ENCODE peak calls at places on chromosome 2, in ten cellular contexts. One of them, this sample, is unnamed.

GRCh38 chr2:1739961-1740713 is 4.2 kb downstream of the PXDN start:
- DNase-seq in lower lobe of right lung: peak
- DNase-seq in right cardiac atrium: peak
- DNase-seq in H7: peak
- DNase-seq in hepatocyte: no peak
- DNase-seq in heart right ventricle: no peak
- DNase-seq in transverse colon: no peak
- DNase-seq in HFF-Myc: no peak
- DNase-seq in fibroblast of lung: no peak
- DNase-seq in epithelial cell of proximal tubule: no peak
- DNase-seq in this sample: no peak

GRCh38 chr2:42792087-42792582 is 248 bp downstream of the HAAO start:
- DNase-seq in hepatocyte: no peak
- DNase-seq in epithelial cell of proximal tubule: no peak
- DNase-seq in H7: no peak
- DNase-seq in right cardiac atrium: no peak
- DNase-seq in fibroblast of lung: no peak
- DNase-seq in heart right ventricle: no peak
- DNase-seq in HFF-Myc: no peak
- DNase-seq in lower lobe of right lung: no peak
- DNase-seq in transverse colon: no peak
- DNase-seq in this sample: no peak

GRCh38 chr2:27133195-27133875 is 1.1 kb downstream of the PREB start:
- DNase-seq in hepatocyte: no peak
- DNase-seq in transverse colon: no peak
- DNase-seq in H7: peak
- DNase-seq in right cardiac atrium: peak
- DNase-seq in fibroblast of lung: no peak
- DNase-seq in lower lobe of right lung: no peak
- DNase-seq in heart right ventricle: no peak
- DNase-seq in epithelial cell of proximal tubule: no peak
- DNase-seq in HFF-Myc: no peak
- DNase-seq in this sample: no peak

GRCh38 chr2:71791501-71792135 is 338.3 kb downstream of the DYSF start:
- DNase-seq in right cardiac atrium: no peak
- DNase-seq in heart right ventricle: no peak
- DNase-seq in lower lobe of right lung: no peak
- DNase-seq in epithelial cell of proximal tubule: no peak
- DNase-seq in transverse colon: no peak
- DNase-seq in H7: no peak
- DNase-seq in fibroblast of lung: no peak
- DNase-seq in hepatocyte: no peak
- DNase-seq in HFF-Myc: no peak
- DNase-seq in this sample: no peak

GRCh38 chr2:100782376-100782878 is 37.5 kb upstream of the NPAS2 start:
- DNase-seq in hepatocyte: no peak
- DNase-seq in fibroblast of lung: no peak
- DNase-seq in HFF-Myc: no peak
- DNase-seq in transverse colon: no peak
- DNase-seq in H7: peak
- DNase-seq in right cardiac atrium: no peak
- DNase-seq in lower lobe of right lung: no peak
- DNase-seq in heart right ventricle: no peak
- DNase-seq in epithelial cell of proximal tubule: no peak
- DNase-seq in this sample: no peak

GRCh38 chr2:42775186-42775585 is 11.3 kb upstream of the OXER1 start:
- DNase-seq in transverse colon: no peak
- DNase-seq in hepatocyte: no peak
- DNase-seq in HFF-Myc: no peak
- DNase-seq in lower lobe of right lung: no peak
- DNase-seq in epithelial cell of proximal tubule: no peak
- DNase-seq in heart right ventricle: no peak
- DNase-seq in right cardiac atrium: no peak
- DNase-seq in fibroblast of lung: no peak
- DNase-seq in H7: no peak
- DNase-seq in this sample: no peak

GRCh38 chr2:215365184-215365658 is 53.4 kb downstream of the ATIC start:
- DNase-seq in hepatocyte: no peak
- DNase-seq in transverse colon: no peak
- DNase-seq in heart right ventricle: no peak
- DNase-seq in lower lobe of right lung: no peak
- DNase-seq in right cardiac atrium: no peak
- DNase-seq in epithelial cell of proximal tubule: no peak
- DNase-seq in fibroblast of lung: peak
- DNase-seq in HFF-Myc: no peak
- DNase-seq in H7: no peak
- DNase-seq in this sample: no peak

GRCh38 chr2:236571161-236571560 is 1.5 kb downstream of the ACKR3 start:
- DNase-seq in fibroblast of lung: no peak
- DNase-seq in right cardiac atrium: no peak
- DNase-seq in lower lobe of right lung: no peak
- DNase-seq in transverse colon: no peak
- DNase-seq in HFF-Myc: no peak
- DNase-seq in hepatocyte: no peak
- DNase-seq in epithelial cell of proximal tubule: no peak
- DNase-seq in heart right ventricle: no peak
- DNase-seq in H7: no peak
- DNase-seq in this sample: peak

GRCh38 chr2:174166261-174166660 is 82.1 kb downstream of the OLA1 start:
- DNase-seq in epithelial cell of proximal tubule: no peak
- DNase-seq in H7: no peak
- DNase-seq in hepatocyte: no peak
- DNase-seq in lower lobe of right lung: no peak
- DNase-seq in HFF-Myc: no peak
- DNase-seq in heart right ventricle: no peak
- DNase-seq in right cardiac atrium: no peak
- DNase-seq in transverse colon: no peak
- DNase-seq in fibroblast of lung: no peak
- DNase-seq in this sample: no peak

GRCh38 chr2:205684871-205685313 is 2.6 kb downstream of the NRP2 start:
- DNase-seq in H7: peak
- DNase-seq in lower lobe of right lung: peak
- DNase-seq in transverse colon: no peak
- DNase-seq in HFF-Myc: no peak
- DNase-seq in heart right ventricle: no peak
- DNase-seq in right cardiac atrium: no peak
- DNase-seq in epithelial cell of proximal tubule: no peak
- DNase-seq in hepatocyte: no peak
- DNase-seq in fibroblast of lung: peak
- DNase-seq in this sample: no peak
- H3K4me3 ChIP-seq in H7: peak
- H3K4me3 ChIP-seq in lower lobe of right lung: peak
- H3K4me3 ChIP-seq in transverse colon: peak
- H3K4me3 ChIP-seq in HFF-Myc: peak
- H3K4me3 ChIP-seq in heart right ventricle: peak
- H3K4me3 ChIP-seq in right cardiac atrium: peak
- H3K4me3 ChIP-seq in epithelial cell of proximal tubule: peak
- H3K4me3 ChIP-seq in hepatocyte: peak
- H3K4me3 ChIP-seq in fibroblast of lung: peak
- H3K4me3 ChIP-seq in this sample: peak

GRCh38 chr2:13666582-13667414 is 950.1 kb downstream of the TRIB2 start:
- DNase-seq in HFF-Myc: no peak
- DNase-seq in epithelial cell of proximal tubule: no peak
- DNase-seq in hepatocyte: no peak
- DNase-seq in lower lobe of right lung: no peak
- DNase-seq in fibroblast of lung: no peak
- DNase-seq in transverse colon: no peak
- DNase-seq in heart right ventricle: no peak
- DNase-seq in right cardiac atrium: no peak
- DNase-seq in H7: no peak
- DNase-seq in this sample: no peak
- H3K4me3 ChIP-seq in HFF-Myc: no peak
- H3K4me3 ChIP-seq in epithelial cell of proximal tubule: no peak
- H3K4me3 ChIP-seq in hepatocyte: no peak
- H3K4me3 ChIP-seq in lower lobe of right lung: no peak
- H3K4me3 ChIP-seq in fibroblast of lung: no peak
- H3K4me3 ChIP-seq in transverse colon: no peak
- H3K4me3 ChIP-seq in heart right ventricle: no peak
- H3K4me3 ChIP-seq in right cardiac atrium: no peak
- H3K4me3 ChIP-seq in H7: no peak
- H3K4me3 ChIP-seq in this sample: no peak

DNA sequence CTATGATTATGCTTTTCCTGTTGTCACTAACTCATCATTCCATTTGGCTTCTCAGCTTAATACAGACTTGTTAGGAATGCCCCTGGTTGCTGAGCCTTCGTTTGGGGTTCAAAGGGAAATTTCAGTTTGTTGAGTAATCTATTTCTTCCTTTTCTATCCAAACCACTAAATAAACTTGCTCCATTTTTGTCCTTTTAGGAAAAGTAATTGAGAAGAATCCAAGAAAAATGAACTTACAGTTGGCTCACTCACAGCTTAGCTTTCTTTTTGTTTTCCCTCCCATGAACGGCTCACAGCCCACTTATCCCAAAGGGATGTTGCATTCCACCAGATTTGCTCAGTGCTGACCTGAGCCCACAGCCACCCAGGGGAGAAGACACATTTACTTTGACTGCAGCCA is 73.9 kb downstream of the SOX11 start:
- DNase-seq in H7: no peak
- DNase-seq in HFF-Myc: no peak
- DNase-seq in heart right ventricle: no peak
- DNase-seq in transverse colon: no peak
- DNase-seq in fibroblast of lung: peak
- DNase-seq in epithelial cell of proximal tubule: no peak
- DNase-seq in right cardiac atrium: no peak
- DNase-seq in hepatocyte: no peak
- DNase-seq in lower lobe of right lung: no peak
- DNase-seq in this sample: no peak
- H3K4me3 ChIP-seq in H7: no peak
- H3K4me3 ChIP-seq in HFF-Myc: no peak
- H3K4me3 ChIP-seq in heart right ventricle: no peak
- H3K4me3 ChIP-seq in transverse colon: no peak
- H3K4me3 ChIP-seq in fibroblast of lung: no peak
- H3K4me3 ChIP-seq in epithelial cell of proximal tubule: no peak
- H3K4me3 ChIP-seq in right cardiac atrium: no peak
- H3K4me3 ChIP-seq in hepatocyte: no peak
- H3K4me3 ChIP-seq in lower lobe of right lung: no peak
- H3K4me3 ChIP-seq in this sample: no peak

DNA sequence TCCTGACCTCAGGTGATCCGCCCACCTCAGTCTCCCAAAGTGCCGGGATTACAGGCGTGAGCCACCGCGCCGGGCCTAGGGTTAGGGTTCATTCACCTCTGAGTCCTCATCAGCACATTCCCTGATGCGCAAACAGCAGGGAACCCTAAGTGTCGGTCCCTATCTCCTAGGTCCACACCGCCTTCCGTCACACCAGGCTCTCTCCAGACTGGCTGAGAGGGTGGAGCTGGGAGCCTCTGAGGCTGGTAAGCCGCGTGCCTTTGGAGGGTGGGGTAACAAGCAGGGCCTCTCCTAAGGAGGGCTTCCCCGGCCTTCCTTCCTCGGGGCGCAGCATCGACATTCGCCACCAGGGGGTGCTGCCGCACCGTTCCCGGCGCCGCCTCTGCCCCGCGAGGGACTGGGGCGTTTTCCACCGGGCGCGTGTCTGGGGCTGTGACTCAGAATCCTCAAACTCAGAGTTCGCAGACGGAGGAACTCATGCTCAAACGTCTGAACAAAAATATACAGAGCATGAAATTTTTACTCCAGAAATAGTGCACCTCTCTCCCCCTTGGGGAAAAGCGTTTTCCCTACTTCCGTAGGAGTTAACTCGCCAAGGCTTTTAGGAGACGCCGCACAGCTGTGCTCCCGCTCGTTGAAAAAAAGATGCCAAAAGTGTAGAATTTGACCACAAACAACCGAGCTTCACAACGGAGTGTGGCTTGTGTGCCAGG is 63.9 kb upstream of the ASAP2 start:
- DNase-seq in right cardiac atrium: peak
- DNase-seq in H7: peak
- DNase-seq in transverse colon: peak
- DNase-seq in heart right ventricle: peak
- DNase-seq in epithelial cell of proximal tubule: no peak
- DNase-seq in HFF-Myc: peak
- DNase-seq in fibroblast of lung: peak
- DNase-seq in lower lobe of right lung: peak
- DNase-seq in hepatocyte: peak
- DNase-seq in this sample: peak
- H3K4me3 ChIP-seq in right cardiac atrium: no peak
- H3K4me3 ChIP-seq in H7: no peak
- H3K4me3 ChIP-seq in transverse colon: peak
- H3K4me3 ChIP-seq in heart right ventricle: peak
- H3K4me3 ChIP-seq in epithelial cell of proximal tubule: peak
- H3K4me3 ChIP-seq in HFF-Myc: peak
- H3K4me3 ChIP-seq in fibroblast of lung: no peak
- H3K4me3 ChIP-seq in lower lobe of right lung: peak
- H3K4me3 ChIP-seq in hepatocyte: no peak
- H3K4me3 ChIP-seq in this sample: no peak

GRCh38 chr2:180523629-180524340 is 456.6 kb upstream of the UBE2E3 start:
- DNase-seq in transverse colon: no peak
- DNase-seq in HFF-Myc: peak
- DNase-seq in epithelial cell of proximal tubule: no peak
- DNase-seq in heart right ventricle: no peak
- DNase-seq in right cardiac atrium: no peak
- DNase-seq in hepatocyte: no peak
- DNase-seq in H7: no peak
- DNase-seq in fibroblast of lung: peak
- DNase-seq in lower lobe of right lung: no peak
- DNase-seq in this sample: no peak
- H3K4me3 ChIP-seq in transverse colon: no peak
- H3K4me3 ChIP-seq in HFF-Myc: no peak
- H3K4me3 ChIP-seq in epithelial cell of proximal tubule: no peak
- H3K4me3 ChIP-seq in heart right ventricle: no peak
- H3K4me3 ChIP-seq in right cardiac atrium: no peak
- H3K4me3 ChIP-seq in hepatocyte: no peak
- H3K4me3 ChIP-seq in H7: no peak
- H3K4me3 ChIP-seq in fibroblast of lung: no peak
- H3K4me3 ChIP-seq in lower lobe of right lung: no peak
- H3K4me3 ChIP-seq in this sample: no peak

This sample was measured in thyroid gland.